ENCODE peak calls at places on chromosomes 5 and 9, in four cellular contexts. E is stimulated activated naive CD8-positive, alpha-beta T cell treated with anti-CD3 and anti-CD28 coated beads, Interleukin-15, Interleukin-2, amounts not matched to agents 100 U/mL and 50 U/mL, for 24 hours; A is activated CD8-positive, alpha-beta T cell treated with anti-CD3 and anti-CD28 coated beads for 36 hours; S is RPMI7951. L is an unnamed sample.

GRCh38 chr5:164132358-164132757 is 626.9 kb downstream of the MAT2B start:
- DNase-seq in E (no peak), S (no peak), A (no peak), L (no peak)

GRCh38 chr9:3510796-3511195 is 15.0 kb downstream of the RFX3 start:
- DNase-seq in S (no peak), E (no peak), A (no peak), L (no peak)

GRCh38 chr5:14234204-14234603 is 91.1 kb downstream of the TRIO start:
- DNase-seq in S (no peak), E (no peak), A (no peak), L (no peak)

GRCh38 chr9:35696520-35697215 is 6.9 kb upstream of the TPM2 start:
- DNase-seq in S (peak; percentile 46), E (peak; percentile 70), A (peak; percentile 75), L (peak; percentile 57)

GRCh38 chr9:12955510-12956163 is 180.8 kb downstream of the LURAP1L start:
- DNase-seq in S (peak; percentile 15), A (no peak), E (no peak), L (no peak)

GRCh38 chr5:148790545-148791333 is 35.7 kb upstream of the ADRB2 start:
- DNase-seq in A (no peak), S (peak; percentile 61), E (no peak), L (no peak)

GRCh38 chr5:149679876-149680809 is 50.0 kb upstream of the PPARGC1B start:
- DNase-seq in S (no peak), E (no peak), A (no peak), L (no peak)

GRCh38 chr5:142506756-142507155 is 179.1 kb downstream of the FGF1 start:
- DNase-seq in E (peak; percentile 17), A (no peak), S (no peak), L (no peak)

GRCh38 chr5:133439859-133440258 is 172.5 kb downstream of the FSTL4 start:
- DNase-seq in A (no peak), S (no peak), E (no peak), L (no peak)

GRCh38 chr5:32542216-32543059 is 42.9 kb upstream of the SUB1 start:
- DNase-seq in A (peak; percentile 48), E (no peak), S (peak; percentile 85), L (no peak)

GRCh38 chr5:10482791-10483530 is 41.3 kb downstream of the ROPN1L start:
- DNase-seq in A (no peak), S (no peak), E (no peak), L (no peak)

GRCh38 chr9:79974806-79975422 is 403.1 kb downstream of the TLE4 start:
- DNase-seq in E (no peak), S (no peak), A (no peak), L (no peak)

GRCh38 chr5:31581498-31582099 is 49.5 kb downstream of the C5orf22 start:
- DNase-seq in E (no peak), S (peak; percentile 26), A (no peak), L (peak; percentile 5)

GRCh38 chr5:177469061-177469628 is 4.3 kb downstream of the DBN1 start:
- DNase-seq in A (peak; percentile 28), E (no peak), S (no peak), L (no peak)

GRCh38 chr9:34377402-34377741 is 674 bp upstream of the MYORG start:
- DNase-seq in E (no peak), S (no peak), A (peak; percentile 23), L (no peak)

GRCh38 chr5:96968074-96968473 is 32.2 kb downstream of the LNPEP start:
- DNase-seq in S (peak; percentile 78), A (no peak), E (no peak), L (no peak)

GRCh38 chr9:36486933-36487481 is 85.7 kb upstream of the MELK start:
- DNase-seq in A (peak; percentile 76), S (peak; percentile 31), E (peak; percentile 70), L (peak; percentile 48)

GRCh38 chr9:37302277-37302676 is 120.2 kb upstream of the GRHPR start:
- DNase-seq in E (peak; percentile 23), S (peak; percentile 4), A (peak; percentile 72), L (peak; percentile 84)

GRCh38 chr5:885529-885928 is 7.1 kb downstream of the BRD9 start:
- DNase-seq in A (no peak), S (no peak), E (no peak), L (no peak)

GRCh38 chr9:96219615-96220257 is 82.2 kb downstream of the HSD17B3 start:
- DNase-seq in A (peak; percentile 56), S (peak; percentile 78), E (peak; percentile 59), L (no peak)

GRCh38 chr5:90015584-90016018 is 394.0 kb downstream of the CETN3 start:
- DNase-seq in S (peak; percentile 70), A (no peak), E (no peak), L (no peak)

GRCh38 chr5:151196556-151197290 is 27.2 kb downstream of the CCDC69 start:
- DNase-seq in S (no peak), E (no peak), A (no peak), L (peak; percentile 73)

GRCh38 chr5:32687167-32687831 is 23.8 kb upstream of the NPR3 start:
- DNase-seq in E (no peak), A (no peak), S (no peak), L (no peak)

GRCh38 chr9:129145316-129145715 is 32.7 kb downstream of the IER5L start:
- DNase-seq in E (no peak), S (no peak), A (no peak), L (no peak)

GRCh38 chr5:143592648-143593047 is 189.2 kb upstream of the NR3C1 start:
- DNase-seq in E (no peak), A (peak; percentile 52), S (peak; percentile 31), L (no peak)

GRCh38 chr5:153672347-153673090 is 182.0 kb downstream of the GRIA1 start:
- DNase-seq in A (no peak), E (no peak), S (no peak), L (no peak)

GRCh38 chr9:69471433-69471832 is 146.4 kb downstream of the ENTREP1 start:
- DNase-seq in E (no peak), A (no peak), S (no peak), L (no peak)

GRCh38 chr5:56696900-56697299 is 118.4 kb upstream of the MAP3K1 start:
- DNase-seq in S (peak; percentile 33), A (no peak), E (no peak), L (no peak)

GRCh38 chr9:71357346-71357745 is 235.9 kb upstream of the TRPM3 start:
- DNase-seq in E (no peak), S (no peak), A (no peak), L (no peak)

GRCh38 chr5:125409496-125410351 is 663.3 kb upstream of the ZNF608 start:
- DNase-seq in A (no peak), E (no peak), S (no peak), L (no peak)

GRCh38 chr9:36871606-36872005 is 162.5 kb downstream of the PAX5 start:
- DNase-seq in A (no peak), E (no peak), S (no peak), L (no peak)

GRCh38 chr5:160209917-160210316 is 19.4 kb upstream of the FABP6 start:
- DNase-seq in A (no peak), E (no peak), S (no peak), L (no peak)

GRCh38 chr5:12332480-12332879 is 428.2 kb upstream of the CTNND2 start:
- DNase-seq in E (no peak), S (no peak), A (no peak), L (no peak)

GRCh38 chr5:88881566-88881965 is 1.4 kb downstream of the MEF2C start:
- DNase-seq in E (no peak), S (peak; percentile 46), A (no peak), L (peak; percentile 22)

GRCh38 chr5:142015781-142016533 is 3.1 kb upstream of the GNPDA1 start:
- DNase-seq in S (peak; percentile 47), E (peak; percentile 47), A (peak; percentile 68), L (no peak)

GRCh38 chr5:64670277-64670676 is 20.0 kb upstream of the SHISAL2B start:
- DNase-seq in A (no peak), E (no peak), S (no peak), L (no peak)

GRCh38 chr9:134709512-134710270 is 68.1 kb downstream of the COL5A1 start:
- DNase-seq in E (no peak), A (no peak), S (peak; percentile 36), L (no peak)

GRCh38 chr9:85610074-85610855 is 131.5 kb downstream of the AGTPBP1 start:
- DNase-seq in S (peak; percentile 71), E (peak; percentile 23), A (peak; percentile 45), L (peak; percentile 62)

GRCh38 chr9:124855944-124856773 is 2.9 kb downstream of the WDR38 start:
- DNase-seq in S (peak; percentile 37), A (peak; percentile 41), E (peak; percentile 49), L (no peak)